ENCODE peak calls at places on chromosomes 16 and 17, in five cellular contexts. Z is GM13977, W is epithelial cell of esophagus, J is tibial artery, G is transverse colon. B is an unnamed sample.

GRCh38 chr16:1912215-1912543 is 6.0 kb downstream of the HS3ST6 start:
- DNase-seq in G (no peak), Z (no peak), W (no peak), J (no peak), B (no peak)

GRCh38 chr17:32222621-32223020 is 43.0 kb upstream of the RHBDL3 start:
- DNase-seq in G (no peak), W (peak; percentile 85), J (no peak), Z (no peak), B (no peak)

GRCh38 chr17:9269350-9270035 is 248.2 kb downstream of the NTN1 start:
- DNase-seq in Z (no peak), J (no peak), W (no peak), G (no peak), B (no peak)

GRCh38 chr16:24544640-24545039 is 5.3 kb downstream of the RBBP6 start:
- DNase-seq in Z (no peak), W (peak; percentile 17), J (no peak), G (no peak), B (no peak)

GRCh38 chr17:48002208-48002919 is 31.5 kb downstream of the CDK5RAP3 start:
- DNase-seq in G (no peak), J (no peak), W (peak; percentile 70), Z (peak; percentile 75), B (peak; percentile 69)

GRCh38 chr16:27401768-27402568 is at the start of gene IL21R:
- DNase-seq in G (peak; percentile 74), W (no peak), J (no peak), Z (peak; percentile 73), B (peak; percentile 74)

GRCh38 chr17:29835438-29836351 is 94.3 kb downstream of the SSH2 start:
- DNase-seq in G (peak; percentile 39), W (peak; percentile 53), Z (no peak), J (no peak), B (no peak)

GRCh38 chr17:78258323-78259229 is 27.1 kb downstream of the TMEM235 start:
- DNase-seq in Z (no peak), G (no peak), W (no peak), J (no peak), B (no peak)

GRCh38 chr16:19690196-19690595 is 27.8 kb downstream of the KNOP1 start:
- DNase-seq in W (no peak), J (no peak), G (no peak), Z (no peak), B (no peak)

GRCh38 chr17:39174907-39175694 is 9.1 kb upstream of the ARL5C start:
- DNase-seq in W (peak; percentile 70), G (peak; percentile 78), Z (peak; percentile 90), J (peak; percentile 84), B (peak; percentile 87)

DNA sequence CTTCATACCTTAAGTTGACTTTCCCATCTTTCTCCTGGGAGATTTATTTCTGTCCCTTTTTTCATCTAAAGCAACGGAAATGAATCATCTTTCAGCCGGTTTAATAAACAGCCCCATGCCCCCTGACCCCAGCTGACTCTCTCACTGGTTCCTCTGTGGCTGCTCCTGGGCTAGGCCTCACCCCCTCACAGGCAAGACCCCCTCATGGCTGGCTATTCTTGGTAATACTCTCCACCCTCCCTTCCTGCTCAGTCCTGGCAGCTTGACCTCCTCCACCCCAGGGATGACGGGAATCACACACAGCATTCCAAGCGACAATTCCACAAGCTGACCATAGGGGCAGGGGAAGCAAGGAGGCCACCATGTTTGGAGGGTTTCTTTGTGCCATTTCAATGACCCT is 1.5 kb upstream of the ADAP2 start:
- DNase-seq in W (no peak), G (no peak), Z (no peak), J (peak; percentile 31), B (no peak)
- TF ChIP-seq CTCF in W (no peak), G (no peak), Z (no peak), J (no peak), B (no peak)

GRCh38 chr17:3723556-3724372 is at the start of gene HASPIN:
- DNase-seq in Z (peak; percentile 99), W (peak; percentile 90), G (peak; percentile 92), J (peak; percentile 93), B (peak; percentile 99)
- TF ChIP-seq CTCF in Z (no peak), W (no peak), G (peak; percentile 71), J (peak; percentile 23), B (no peak)

DNA sequence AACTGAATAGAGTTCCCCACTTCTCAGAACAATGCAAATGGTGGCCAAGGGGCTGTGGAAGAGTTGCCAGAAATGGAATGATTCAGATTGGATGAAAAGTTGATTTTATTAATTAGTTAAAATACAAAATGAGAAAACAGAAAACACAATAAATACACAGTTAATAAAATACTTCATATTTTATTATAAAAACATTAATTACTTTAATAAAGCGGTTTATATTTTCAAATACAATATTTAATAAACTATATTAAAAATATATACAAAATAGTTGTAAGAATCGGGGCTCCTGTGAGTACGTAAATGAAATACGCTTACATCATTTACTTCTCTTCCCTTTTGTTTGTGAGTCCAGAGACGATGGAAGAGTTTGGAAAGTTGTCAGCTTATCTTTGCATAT is 507.6 kb downstream of the WWOX start:
- DNase-seq in W (no peak), Z (no peak), J (no peak), G (no peak), B (no peak)
- TF ChIP-seq CTCF in W (no peak), Z (no peak), J (no peak), G (no peak), B (no peak)

DNA sequence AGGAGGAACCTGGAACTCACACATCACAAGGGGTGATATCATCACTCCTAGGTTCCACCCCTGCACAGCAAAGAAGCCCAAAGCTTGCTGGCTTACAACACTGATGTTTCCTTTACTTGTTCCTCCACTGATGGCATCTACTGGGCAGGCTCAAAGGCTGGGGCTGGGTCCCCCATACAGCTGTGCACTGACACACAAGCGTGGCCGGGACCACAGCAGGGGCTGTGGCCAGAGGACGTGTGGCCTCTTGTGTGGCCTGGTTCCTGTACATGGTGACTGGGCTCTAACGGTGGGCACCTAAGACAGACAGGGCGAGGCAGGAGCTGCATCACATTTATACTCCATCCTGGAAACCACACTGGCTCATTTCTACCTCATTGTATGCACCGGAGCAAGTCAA is 264.4 kb upstream of the FOXF1 start:
- DNase-seq in W (no peak), G (no peak), Z (no peak), J (no peak), B (no peak)
- TF ChIP-seq CTCF in W (no peak), G (no peak), Z (no peak), J (no peak), B (no peak)

DNA sequence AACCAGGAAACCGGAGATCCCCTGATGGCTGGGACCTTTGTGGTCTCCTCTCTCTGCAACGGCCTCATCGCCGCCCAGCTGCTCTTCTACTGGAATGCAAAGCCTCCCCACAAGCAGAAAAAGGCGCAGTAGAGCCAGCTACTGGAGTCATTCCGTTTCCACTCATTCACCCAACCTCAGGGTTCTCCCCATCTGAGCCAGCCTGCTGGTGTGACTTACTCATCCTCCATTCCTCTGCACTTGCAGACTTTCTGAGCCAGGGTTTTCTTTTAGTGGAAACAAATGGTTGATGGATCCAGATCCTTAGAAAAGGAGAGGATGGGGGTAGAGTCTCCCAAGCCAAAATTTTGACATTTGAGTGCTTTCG is 2.5 kb downstream of the SOX15 start:
- DNase-seq in G (no peak), J (no peak), W (peak; percentile 85), Z (no peak), B (no peak)
- TF ChIP-seq CTCF in G (no peak), J (no peak), W (peak; percentile 8), Z (no peak), B (no peak)

GRCh38 chr16:53234836-53235235 is 180.0 kb downstream of the CHD9 start:
- DNase-seq in J (no peak), Z (no peak), G (no peak), W (no peak), B (no peak)
- TF ChIP-seq CTCF in J (no peak), Z (no peak), G (no peak), W (no peak), B (no peak)

GRCh38 chr17:33945641-33946546 is 309.2 kb upstream of the CCL2 start:
- DNase-seq in J (no peak), W (no peak), Z (no peak), G (no peak), B (no peak)

GRCh38 chr17:33950061-33950460 is 305.0 kb upstream of the CCL2 start:
- DNase-seq in J (no peak), G (no peak), Z (no peak), W (no peak), B (no peak)

GRCh38 chr17:33948299-33948698 is 306.8 kb upstream of the CCL2 start:
- DNase-seq in Z (no peak), J (no peak), G (no peak), W (no peak), B (no peak)

GRCh38 chr17:33947762-33948161 is 307.3 kb upstream of the CCL2 start:
- DNase-seq in W (no peak), Z (no peak), G (no peak), J (no peak), B (no peak)

GRCh38 chr17:33949100-33949499 is 306.0 kb upstream of the CCL2 start:
- DNase-seq in W (no peak), G (no peak), Z (no peak), J (no peak), B (no peak)
- TF ChIP-seq CTCF in W (no peak), G (no peak), Z (peak; percentile 35), J (no peak), B (peak; percentile 20)

DNA sequence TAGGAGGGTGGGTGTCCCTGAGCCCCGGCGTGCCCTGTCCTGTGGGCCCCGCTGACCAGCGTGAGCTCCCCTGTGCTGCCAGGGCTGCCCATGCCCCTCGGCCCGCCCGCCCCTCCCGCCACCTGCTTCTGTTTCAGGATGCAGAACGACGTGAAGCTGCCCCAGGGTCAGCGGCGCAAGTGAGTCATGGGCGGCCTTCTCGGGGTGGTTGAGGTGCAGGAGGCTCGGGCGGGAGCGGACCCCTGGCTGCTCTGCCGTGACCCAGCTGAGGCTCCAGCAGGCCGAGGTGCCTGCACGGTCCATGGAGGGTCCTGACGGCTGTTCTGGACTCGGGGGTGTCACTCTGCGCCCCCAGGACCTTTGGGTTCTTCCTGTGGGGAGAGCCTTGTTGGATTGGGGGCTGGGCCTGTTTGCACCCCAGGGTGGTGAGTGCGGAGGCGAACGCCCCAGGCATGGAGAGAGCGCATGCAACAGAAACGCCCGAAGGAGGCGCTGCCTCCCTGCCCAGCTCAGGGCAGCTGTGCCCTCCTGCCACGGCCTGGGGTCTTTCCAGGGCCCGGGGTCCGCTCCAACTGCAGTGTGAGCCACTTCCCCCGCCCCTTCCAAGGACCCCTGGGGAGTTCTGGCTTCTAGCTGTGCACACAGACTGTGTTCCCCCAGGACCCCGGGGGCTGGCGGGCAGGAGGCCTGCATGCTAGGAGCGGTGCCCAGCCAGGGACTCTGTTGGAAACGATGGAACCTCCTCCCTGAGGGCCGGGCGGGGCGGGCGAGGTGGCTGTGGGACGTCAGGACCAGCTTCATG is 4.0 kb downstream of the SLC25A10 start:
- DNase-seq in W (no peak), Z (no peak), G (no peak), J (no peak), B (no peak)
- TF ChIP-seq CTCF in W (no peak), Z (no peak), G (no peak), J (no peak), B (no peak)